ENCODE peak calls at places on chromosomes 12 and 14, in seven cellular contexts. C is NCI-H510A, Y is NCI-H1436, X is heart right ventricle, A is neural progenitor cell, J is cardiac muscle cell, G is NCI-H1417. K is an unnamed sample.

GRCh38 chr14:91377700-91378652 is 39.6 kb downstream of the CCDC88C start:
- DNase-seq in C (no peak), Y (no peak), X (no peak), A (no peak), J (no peak), G (peak; percentile 55), K (no peak)

GRCh38 chr12:15788266-15789214 is 648 bp downstream of the EPS8 start:
- DNase-seq in C (peak; percentile 61), Y (no peak), X (no peak), A (peak; percentile 59), J (peak; percentile 68), G (peak; percentile 93), K (peak; percentile 11)

GRCh38 chr14:55756563-55756962 is 176.6 kb downstream of the KTN1 start:
- DNase-seq in C (no peak), Y (no peak), X (no peak), A (peak; percentile 36), J (no peak), G (no peak), K (no peak)

GRCh38 chr12:55712154-55712553 is 3.7 kb upstream of the BLOC1S1 start:
- DNase-seq in C (no peak), Y (no peak), X (peak; percentile 83), A (no peak), J (peak; percentile 76), G (no peak), K (no peak)

GRCh38 chr14:53278602-53279506 is 125.7 kb upstream of the DDHD1 start:
- DNase-seq in C (no peak), Y (no peak), X (no peak), A (no peak), J (peak; percentile 42), G (peak; percentile 55), K (no peak)

GRCh38 chr12:55723516-55724225 is 3.5 kb downstream of the RDH5 start:
- DNase-seq in C (no peak), Y (no peak), X (no peak), A (no peak), J (no peak), G (no peak), K (no peak)

GRCh38 chr14:80587096-80587724 is 354.3 kb downstream of the CEP128 start:
- DNase-seq in C (no peak), Y (no peak), X (no peak), A (peak; percentile 32), J (peak; percentile 71), G (peak; percentile 47), K (no peak)

GRCh38 chr12:4025420-4026358 is 152.5 kb upstream of the PARP11 start:
- DNase-seq in C (no peak), Y (no peak), X (no peak), A (peak; percentile 66), J (no peak), G (no peak), K (no peak)

GRCh38 chr12:81863406-81863805 is 104.3 kb upstream of the PPFIA2 start:
- DNase-seq in C (no peak), Y (no peak), X (no peak), A (peak; percentile 41), J (no peak), G (no peak), K (no peak)

GRCh38 chr14:98708555-98708954 is 563.4 kb downstream of the BCL11B start:
- DNase-seq in C (no peak), Y (no peak), X (no peak), A (no peak), J (no peak), G (no peak), K (no peak)

GRCh38 chr14:103207038-103207403 is 83.8 kb downstream of the TNFAIP2 start:
- DNase-seq in C (no peak), Y (no peak), X (peak; percentile 76), A (peak; percentile 66), J (peak; percentile 59), G (no peak), K (no peak)

GRCh38 chr12:42669471-42669997 is 80.0 kb upstream of the PRICKLE1 start:
- DNase-seq in C (no peak), Y (no peak), X (no peak), A (no peak), J (peak; percentile 39), G (no peak), K (no peak)

GRCh38 chr12:122350444-122350843 is 72.0 kb downstream of the CLIP1 start:
- DNase-seq in C (no peak), Y (no peak), X (peak; percentile 64), A (no peak), J (peak; percentile 88), G (no peak), K (no peak)

GRCh38 chr14:103552011-103552797 is 10.3 kb downstream of the BAG5 start:
- DNase-seq in C (no peak), Y (no peak), X (no peak), A (no peak), J (peak; percentile 33), G (no peak), K (no peak)

GRCh38 chr12:6773662-6774351 is 1.5 kb downstream of the LAG3 start:
- DNase-seq in C (no peak), Y (no peak), X (no peak), A (peak; percentile 66), J (no peak), G (no peak), K (no peak)

GRCh38 chr14:70879448-70879847 is 27.8 kb upstream of the PCNX1 start:
- DNase-seq in C (no peak), Y (no peak), X (no peak), A (no peak), J (no peak), G (no peak), K (no peak)

GRCh38 chr12:31362759-31363415 is 36.9 kb upstream of the SINHCAF start:
- DNase-seq in C (no peak), Y (no peak), X (no peak), A (peak; percentile 62), J (no peak), G (peak; percentile 89), K (peak; percentile 45)

GRCh38 chr12:25789520-25789919 is 169.0 kb upstream of the RASSF8 start:
- DNase-seq in C (no peak), Y (no peak), X (peak; percentile 14), A (no peak), J (peak; percentile 90), G (no peak), K (no peak)

GRCh38 chr12:10395390-10395998 is 5.7 kb upstream of the KLRK1 start:
- DNase-seq in C (peak; percentile 13), Y (no peak), X (peak; percentile 29), A (no peak), J (peak; percentile 87), G (peak; percentile 57), K (no peak)